ENCODE peak calls at places on chromosome 21, in nine cellular contexts. One of them, this sample, is unnamed.

GRCh38 chr21:37257526-37257966 is 9.6 kb downstream of the VPS26C start:
- DNase-seq in prostate gland: peak
- DNase-seq in sigmoid colon: no peak
- DNase-seq in Caco-2: peak
- DNase-seq in tibial artery: no peak
- DNase-seq in mammary epithelial cell: no peak
- DNase-seq in AG04450: no peak
- DNase-seq in brain microvascular endothelial cell: peak
- DNase-seq in fibroblast of villous mesenchyme: peak
- DNase-seq in this sample: no peak

GRCh38 chr21:36864974-36865373 is 101.5 kb downstream of the HLCS start:
- DNase-seq in mammary epithelial cell: no peak
- DNase-seq in prostate gland: no peak
- DNase-seq in brain microvascular endothelial cell: no peak
- DNase-seq in sigmoid colon: no peak
- DNase-seq in tibial artery: no peak
- DNase-seq in AG04450: no peak
- DNase-seq in Caco-2: no peak
- DNase-seq in fibroblast of villous mesenchyme: no peak
- DNase-seq in this sample: no peak

GRCh38 chr21:25456672-25457071 is 150.6 kb downstream of the MRPL39 start:
- DNase-seq in AG04450: no peak
- DNase-seq in sigmoid colon: no peak
- DNase-seq in fibroblast of villous mesenchyme: no peak
- DNase-seq in mammary epithelial cell: peak
- DNase-seq in tibial artery: no peak
- DNase-seq in brain microvascular endothelial cell: peak
- DNase-seq in prostate gland: no peak
- DNase-seq in Caco-2: no peak
- DNase-seq in this sample: no peak

GRCh38 chr21:44572959-44573583 is 458 bp upstream of the KRTAP10-4 start:
- DNase-seq in tibial artery: no peak
- DNase-seq in prostate gland: no peak
- DNase-seq in fibroblast of villous mesenchyme: no peak
- DNase-seq in AG04450: no peak
- DNase-seq in brain microvascular endothelial cell: peak
- DNase-seq in sigmoid colon: no peak
- DNase-seq in Caco-2: no peak
- DNase-seq in mammary epithelial cell: peak
- DNase-seq in this sample: no peak

GRCh38 chr21:45517249-45518065 is 24.8 kb downstream of the SLC19A1 start:
- DNase-seq in prostate gland: no peak
- DNase-seq in AG04450: no peak
- DNase-seq in tibial artery: no peak
- DNase-seq in sigmoid colon: peak
- DNase-seq in mammary epithelial cell: no peak
- DNase-seq in fibroblast of villous mesenchyme: peak
- DNase-seq in brain microvascular endothelial cell: no peak
- DNase-seq in Caco-2: peak
- DNase-seq in this sample: no peak

GRCh38 chr21:44896561-44897286 is 23.2 kb upstream of the PTTG1IP start:
- DNase-seq in mammary epithelial cell: no peak
- DNase-seq in brain microvascular endothelial cell: no peak
- DNase-seq in fibroblast of villous mesenchyme: no peak
- DNase-seq in sigmoid colon: no peak
- DNase-seq in AG04450: no peak
- DNase-seq in tibial artery: no peak
- DNase-seq in Caco-2: no peak
- DNase-seq in prostate gland: no peak
- DNase-seq in this sample: no peak

GRCh38 chr21:25939396-25939761 is 204.6 kb downstream of the GABPA start:
- DNase-seq in AG04450: no peak
- DNase-seq in mammary epithelial cell: no peak
- DNase-seq in tibial artery: no peak
- DNase-seq in fibroblast of villous mesenchyme: no peak
- DNase-seq in prostate gland: no peak
- DNase-seq in brain microvascular endothelial cell: no peak
- DNase-seq in Caco-2: no peak
- DNase-seq in sigmoid colon: no peak
- DNase-seq in this sample: no peak

GRCh38 chr21:46304955-46305354 is 18.7 kb downstream of the C21orf58 start:
- DNase-seq in sigmoid colon: no peak
- DNase-seq in brain microvascular endothelial cell: no peak
- DNase-seq in mammary epithelial cell: no peak
- DNase-seq in AG04450: no peak
- DNase-seq in fibroblast of villous mesenchyme: no peak
- DNase-seq in prostate gland: no peak
- DNase-seq in tibial artery: no peak
- DNase-seq in Caco-2: no peak
- DNase-seq in this sample: no peak

GRCh38 chr21:41439245-41439644 is 13.2 kb downstream of the MX1 start:
- DNase-seq in sigmoid colon: no peak
- DNase-seq in AG04450: no peak
- DNase-seq in tibial artery: no peak
- DNase-seq in Caco-2: no peak
- DNase-seq in mammary epithelial cell: no peak
- DNase-seq in fibroblast of villous mesenchyme: no peak
- DNase-seq in brain microvascular endothelial cell: no peak
- DNase-seq in prostate gland: no peak
- DNase-seq in this sample: no peak

GRCh38 chr21:20537162-20537561 is 461.0 kb upstream of the NCAM2 start:
- DNase-seq in tibial artery: no peak
- DNase-seq in mammary epithelial cell: no peak
- DNase-seq in Caco-2: no peak
- DNase-seq in prostate gland: no peak
- DNase-seq in fibroblast of villous mesenchyme: no peak
- DNase-seq in sigmoid colon: no peak
- DNase-seq in brain microvascular endothelial cell: no peak
- DNase-seq in AG04450: no peak
- DNase-seq in this sample: no peak

GRCh38 chr21:44840771-44841170 is 22.9 kb upstream of the SUMO3 start:
- DNase-seq in brain microvascular endothelial cell: no peak
- DNase-seq in prostate gland: no peak
- DNase-seq in tibial artery: no peak
- DNase-seq in AG04450: no peak
- DNase-seq in fibroblast of villous mesenchyme: no peak
- DNase-seq in mammary epithelial cell: no peak
- DNase-seq in Caco-2: peak
- DNase-seq in sigmoid colon: no peak
- DNase-seq in this sample: no peak

GRCh38 chr21:37061926-37062591 is 10.8 kb downstream of the PIGP start:
- DNase-seq in Caco-2: no peak
- DNase-seq in AG04450: no peak
- DNase-seq in mammary epithelial cell: no peak
- DNase-seq in tibial artery: no peak
- DNase-seq in brain microvascular endothelial cell: peak
- DNase-seq in prostate gland: no peak
- DNase-seq in sigmoid colon: no peak
- DNase-seq in fibroblast of villous mesenchyme: peak
- DNase-seq in this sample: no peak

GRCh38 chr21:41678016-41678935 is 88.6 kb downstream of the RIPK4 start:
- DNase-seq in AG04450: no peak
- DNase-seq in Caco-2: peak
- DNase-seq in fibroblast of villous mesenchyme: no peak
- DNase-seq in tibial artery: no peak
- DNase-seq in sigmoid colon: no peak
- DNase-seq in brain microvascular endothelial cell: no peak
- DNase-seq in prostate gland: peak
- DNase-seq in mammary epithelial cell: peak
- DNase-seq in this sample: peak

GRCh38 chr21:35048706-35049617 is at the start of gene RUNX1:
- DNase-seq in fibroblast of villous mesenchyme: peak
- DNase-seq in sigmoid colon: no peak
- DNase-seq in mammary epithelial cell: peak
- DNase-seq in tibial artery: peak
- DNase-seq in AG04450: no peak
- DNase-seq in prostate gland: no peak
- DNase-seq in Caco-2: no peak
- DNase-seq in brain microvascular endothelial cell: peak
- DNase-seq in this sample: no peak
- H3K4me3 ChIP-seq in fibroblast of villous mesenchyme: peak
- H3K4me3 ChIP-seq in sigmoid colon: peak
- H3K4me3 ChIP-seq in mammary epithelial cell: peak
- H3K4me3 ChIP-seq in tibial artery: peak
- H3K4me3 ChIP-seq in AG04450: peak
- H3K4me3 ChIP-seq in prostate gland: peak
- H3K4me3 ChIP-seq in Caco-2: no peak
- H3K4me3 ChIP-seq in brain microvascular endothelial cell: peak
- H3K4me3 ChIP-seq in this sample: no peak

DNA sequence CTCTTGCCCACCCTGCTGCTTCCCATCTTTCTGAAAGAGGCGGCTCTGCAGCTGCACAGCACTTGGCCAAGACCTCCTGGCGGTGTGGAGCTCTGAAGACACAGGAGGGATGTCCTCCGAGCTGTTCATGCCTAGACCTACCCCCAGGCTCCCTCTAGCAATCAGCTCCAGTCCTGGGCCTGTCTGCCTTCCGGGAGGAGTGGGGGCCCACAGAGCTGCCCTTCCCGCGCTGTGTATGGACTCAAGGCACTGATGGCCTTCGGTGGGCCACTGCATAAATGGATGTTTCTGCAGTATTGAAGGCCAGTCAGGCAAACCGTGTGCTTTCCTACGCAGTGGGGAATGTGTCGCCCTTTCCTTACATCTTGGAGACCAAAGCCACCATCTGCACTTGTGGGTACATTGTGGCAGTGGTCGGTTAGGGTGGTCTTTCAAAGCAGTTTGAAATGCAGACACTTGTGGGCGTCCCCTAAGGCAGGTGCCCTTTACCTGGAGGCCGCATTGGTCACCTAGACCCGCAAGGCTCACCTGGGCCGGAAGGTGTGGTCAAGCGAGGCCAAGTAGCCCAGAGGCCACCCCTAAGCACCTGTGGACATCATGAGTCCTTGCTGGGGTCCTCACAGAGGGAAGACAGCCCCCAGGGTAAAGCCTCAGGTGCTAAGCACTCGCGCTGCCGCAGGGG is 912 bp upstream of the PKNOX1 start:
- DNase-seq in AG04450: no peak
- DNase-seq in tibial artery: no peak
- DNase-seq in fibroblast of villous mesenchyme: no peak
- DNase-seq in prostate gland: peak
- DNase-seq in brain microvascular endothelial cell: no peak
- DNase-seq in Caco-2: no peak
- DNase-seq in mammary epithelial cell: no peak
- DNase-seq in sigmoid colon: peak
- DNase-seq in this sample: no peak
- TF ChIP-seq CTCF in AG04450: no peak
- TF ChIP-seq CTCF in tibial artery: peak
- TF ChIP-seq CTCF in fibroblast of villous mesenchyme: no peak
- TF ChIP-seq CTCF in prostate gland: peak
- TF ChIP-seq CTCF in brain microvascular endothelial cell: no peak
- TF ChIP-seq CTCF in Caco-2: no peak
- TF ChIP-seq CTCF in mammary epithelial cell: no peak
- TF ChIP-seq CTCF in sigmoid colon: no peak
- TF ChIP-seq CTCF in this sample: no peak

DNA sequence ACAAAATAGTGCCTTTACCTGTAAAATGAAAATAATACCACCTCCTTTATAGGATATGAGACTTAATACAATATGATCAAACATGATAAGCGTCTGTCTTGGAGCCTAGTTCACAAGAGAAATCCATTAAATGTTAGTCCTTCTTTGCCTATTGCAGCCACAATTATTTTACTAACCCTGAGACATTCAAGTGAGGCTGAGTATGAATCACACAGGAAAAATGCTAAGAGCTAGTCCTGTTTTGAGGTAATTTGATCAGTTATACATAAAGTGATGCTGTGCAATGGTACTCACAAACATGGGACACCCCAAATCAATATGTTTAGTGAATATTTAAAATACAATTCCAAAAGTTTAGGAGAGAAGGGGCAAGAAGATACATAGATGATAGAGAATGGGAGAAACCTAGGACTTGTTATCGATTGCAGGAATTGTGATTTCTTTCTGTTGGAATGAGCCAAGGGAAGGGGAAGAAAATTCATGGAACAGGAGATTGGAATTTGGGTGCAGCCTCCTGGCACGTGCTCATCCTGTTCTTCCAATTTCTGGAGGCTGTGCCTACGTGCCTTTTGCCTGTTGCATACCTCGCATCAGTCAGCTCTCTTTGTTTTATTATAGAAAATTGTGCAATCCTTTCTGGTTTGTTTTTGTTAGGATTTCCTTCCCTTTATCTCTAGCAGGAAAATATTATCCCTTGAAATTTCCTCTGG is 39.9 kb upstream of the BACH1 start:
- DNase-seq in fibroblast of villous mesenchyme: peak
- DNase-seq in AG04450: peak
- DNase-seq in prostate gland: peak
- DNase-seq in Caco-2: peak
- DNase-seq in tibial artery: no peak
- DNase-seq in mammary epithelial cell: peak
- DNase-seq in brain microvascular endothelial cell: peak
- DNase-seq in sigmoid colon: no peak
- DNase-seq in this sample: no peak
- H3K4me3 ChIP-seq in fibroblast of villous mesenchyme: no peak
- H3K4me3 ChIP-seq in AG04450: no peak
- H3K4me3 ChIP-seq in prostate gland: no peak
- H3K4me3 ChIP-seq in Caco-2: no peak
- H3K4me3 ChIP-seq in tibial artery: no peak
- H3K4me3 ChIP-seq in mammary epithelial cell: no peak
- H3K4me3 ChIP-seq in brain microvascular endothelial cell: no peak
- H3K4me3 ChIP-seq in sigmoid colon: no peak
- H3K4me3 ChIP-seq in this sample: no peak

GRCh38 chr21:32844653-32845443 is 73.3 kb upstream of the PAXBP1 start:
- DNase-seq in prostate gland: no peak
- DNase-seq in AG04450: no peak
- DNase-seq in Caco-2: no peak
- DNase-seq in tibial artery: no peak
- DNase-seq in mammary epithelial cell: peak
- DNase-seq in brain microvascular endothelial cell: peak
- DNase-seq in fibroblast of villous mesenchyme: peak
- DNase-seq in sigmoid colon: no peak
- DNase-seq in this sample: no peak
- TF ChIP-seq CTCF in prostate gland: no peak
- TF ChIP-seq CTCF in AG04450: no peak
- TF ChIP-seq CTCF in Caco-2: peak
- TF ChIP-seq CTCF in tibial artery: no peak
- TF ChIP-seq CTCF in mammary epithelial cell: no peak
- TF ChIP-seq CTCF in brain microvascular endothelial cell: peak
- TF ChIP-seq CTCF in fibroblast of villous mesenchyme: no peak
- TF ChIP-seq CTCF in sigmoid colon: no peak
- TF ChIP-seq CTCF in this sample: peak